ENCODE peak calls at places on chromosomes 7 and 10, in ten cellular contexts. Q is spleen, D is cardiac muscle cell, C is PC-3, L is neural progenitor cell, X is left ventricle myocardium inferior, E is GM23338, S is tibial artery, O is heart right ventricle, M is kidney epithelial cell. A is an unnamed sample.
A peak's percentile ranks its signal among the peaks of the same experiment; 100 is the strongest.

GRCh38 chr10:35040761-35041501 is 49.2 kb downstream of the CUL2 start:
- DNase-seq in Q (no peak), D (no peak), C (peak; percentile 72), L (peak; percentile 75), X (no peak), E (peak; percentile 57), S (no peak), O (no peak), M (no peak), A (peak; percentile 13)

GRCh38 chr7:157560710-157561522 is 224.1 kb downstream of the DNAJB6 start:
- DNase-seq in Q (peak; percentile 66), D (no peak), C (no peak), L (no peak), X (no peak), E (no peak), S (peak; percentile 51), O (no peak), M (no peak), A (no peak)

GRCh38 chr7:136687693-136688322 is 180.6 kb upstream of the CHRM2 start:
- DNase-seq in Q (no peak), D (no peak), C (peak; percentile 55), L (peak; percentile 40), X (no peak), E (peak; percentile 54), S (no peak), O (no peak), M (no peak), A (no peak)

GRCh38 chr7:131431289-131431688 is 103.6 kb downstream of the MKLN1 start:
- DNase-seq in Q (no peak), D (no peak), C (peak; percentile 64), L (no peak), X (peak; percentile 38), E (no peak), S (no peak), O (peak; percentile 44), M (no peak), A (no peak)

GRCh38 chr10:129038490-129039011 is 428.5 kb upstream of the MGMT start:
- DNase-seq in Q (no peak), D (no peak), C (no peak), L (no peak), X (no peak), E (no peak), S (no peak), O (no peak), M (no peak), A (no peak)

GRCh38 chr10:121910673-121911420 is 17.0 kb downstream of the ATE1 start:
- DNase-seq in Q (no peak), D (no peak), C (peak; percentile 48), L (no peak), X (no peak), E (no peak), S (no peak), O (no peak), M (no peak), A (no peak)

GRCh38 chr10:80461208-80462183 is 7.4 kb downstream of the TSPAN14 start:
- DNase-seq in Q (no peak), D (no peak), C (no peak), L (no peak), X (no peak), E (no peak), S (no peak), O (no peak), M (no peak), A (no peak)

GRCh38 chr7:41911792-41912191 is 208.9 kb upstream of the INHBA start:
- DNase-seq in Q (no peak), D (no peak), C (peak; percentile 48), L (no peak), X (no peak), E (no peak), S (no peak), O (no peak), M (no peak), A (no peak)

GRCh38 chr7:26081627-26082026 is 70.4 kb upstream of the NFE2L3 start:
- DNase-seq in Q (no peak), D (peak; percentile 12), C (peak; percentile 5), L (peak; percentile 29), X (no peak), E (peak; percentile 58), S (no peak), O (no peak), M (no peak), A (no peak)

GRCh38 chr7:26074919-26075318 is 77.1 kb upstream of the NFE2L3 start:
- DNase-seq in Q (no peak), D (no peak), C (no peak), L (no peak), X (no peak), E (no peak), S (no peak), O (no peak), M (no peak), A (no peak)

GRCh38 chr7:26073041-26073440 is 79.0 kb upstream of the NFE2L3 start:
- DNase-seq in Q (no peak), D (no peak), C (no peak), L (peak; percentile 33), X (no peak), E (peak; percentile 8), S (no peak), O (no peak), M (no peak), A (no peak)

GRCh38 chr7:26083113-26083512 is 68.9 kb upstream of the NFE2L3 start:
- DNase-seq in Q (no peak), D (no peak), C (peak; percentile 88), L (peak; percentile 55), X (no peak), E (no peak), S (no peak), O (no peak), M (peak; percentile 53), A (no peak)

DNA sequence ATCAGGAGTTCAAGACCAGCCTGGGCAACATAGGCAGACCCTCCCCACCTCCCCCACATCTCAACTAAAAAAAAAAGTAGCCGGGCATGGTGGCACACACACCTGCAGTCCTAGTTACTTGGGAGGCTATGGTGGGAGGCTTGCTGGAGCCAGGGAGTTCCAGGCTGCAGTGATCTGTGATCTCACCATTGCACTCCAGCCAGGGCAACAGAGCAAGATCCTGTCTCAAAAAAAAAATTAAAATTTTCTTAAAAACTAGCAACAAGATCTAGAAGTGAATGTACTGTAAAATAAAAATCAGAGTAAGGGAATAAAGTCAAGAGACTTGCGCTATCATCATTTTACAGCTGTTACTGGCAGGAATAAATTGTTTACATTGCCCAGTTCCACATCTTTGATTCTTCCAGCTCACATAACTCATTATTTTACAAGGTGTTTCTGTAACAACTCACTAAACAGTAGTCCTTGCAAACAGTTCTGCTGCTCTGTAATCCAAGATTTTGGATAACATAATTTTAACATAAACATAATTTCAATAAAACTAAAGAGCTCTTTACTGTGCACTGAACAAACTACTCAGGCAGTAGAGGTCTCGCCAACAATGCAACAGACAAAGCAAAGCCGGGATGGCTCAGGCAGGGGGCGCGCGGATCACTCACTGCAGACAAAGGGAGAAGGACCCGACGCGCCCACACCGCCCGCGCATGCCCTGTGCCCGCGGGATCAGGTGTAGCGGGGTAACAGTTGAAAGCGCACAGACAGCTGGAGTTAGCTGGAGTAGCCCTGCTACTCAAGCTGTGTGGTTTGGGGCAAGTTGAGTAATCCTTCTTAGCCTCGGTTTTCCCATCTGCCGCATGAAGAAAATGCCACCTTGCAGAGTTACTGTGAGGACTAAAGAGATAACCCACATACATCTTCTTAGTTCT is 73.3 kb upstream of the NFE2L3 start:
- DNase-seq in Q (peak; percentile 94), D (peak; percentile 86), C (peak; percentile 69), L (peak; percentile 93), X (peak; percentile 53), E (peak; percentile 90), S (peak; percentile 72), O (peak; percentile 35), M (peak; percentile 49), A (no peak)
- TF ChIP-seq CTCF in Q (peak; percentile 28), D (peak; percentile 50), C (peak; percentile 71), L (peak; percentile 52), X (peak; percentile 48), E (peak; percentile 44), S (no peak), O (peak; percentile 54), M (peak; percentile 76), A (peak; percentile 44)

DNA sequence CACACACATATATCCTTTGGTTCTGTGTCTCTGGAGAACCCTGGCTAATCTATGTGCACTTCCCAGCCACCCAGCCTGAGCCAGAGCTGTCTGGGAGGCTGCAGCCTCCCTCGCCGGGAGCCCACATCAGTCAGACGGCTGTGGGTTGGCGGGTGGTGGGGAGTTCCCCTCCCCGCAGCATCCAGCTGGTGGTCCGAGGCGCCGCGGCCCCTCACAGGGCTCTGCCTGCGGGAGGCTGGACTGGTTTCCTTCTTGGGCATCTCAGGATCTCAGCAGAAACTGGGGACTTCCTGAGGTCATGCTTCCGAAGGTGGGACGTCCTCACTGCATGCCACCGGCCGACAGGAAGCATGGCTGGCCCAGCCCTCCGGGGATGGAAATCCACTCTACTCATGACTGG is 22.0 kb upstream of the PSMG3 start:
- DNase-seq in Q (no peak), D (no peak), C (no peak), L (no peak), X (no peak), E (no peak), S (no peak), O (no peak), M (no peak), A (no peak)
- H3K27me3 ChIP-seq in Q (peaks cover 45% of the 10 kb centered on the region), D (peaks cover 23% of the 10 kb centered on the region), C (peaks cover 45% of the 10 kb centered on the region), L (no peaks in the 10 kb centered on the region), X (peaks cover 94% of the 10 kb centered on the region), E (no peaks in the 10 kb centered on the region), S (no peaks in the 10 kb centered on the region), O (peaks cover 53% of the 10 kb centered on the region), M (peaks cover 42% of the 10 kb centered on the region), A (peaks cover 9% of the 10 kb centered on the region)

GRCh38 chr7:103101543-103101942 is 26.6 kb downstream of the ARMC10 start:
- DNase-seq in Q (no peak), D (no peak), C (no peak), L (no peak), X (no peak), E (no peak), S (no peak), O (no peak), M (no peak), A (no peak)
- H3K36me3 ChIP-seq in Q (peaks cover 8% of the 10 kb centered on the region), D (peaks cover 29% of the 10 kb centered on the region), C (peaks cover 10% of the 10 kb centered on the region), L (peaks cover 6% of the 10 kb centered on the region), X (peaks cover 66% of the 10 kb centered on the region), E (no peaks in the 10 kb centered on the region), S (peaks cover 45% of the 10 kb centered on the region), O (peaks cover 17% of the 10 kb centered on the region), M (no peaks in the 10 kb centered on the region), A (peaks cover 2% of the 10 kb centered on the region)

DNA sequence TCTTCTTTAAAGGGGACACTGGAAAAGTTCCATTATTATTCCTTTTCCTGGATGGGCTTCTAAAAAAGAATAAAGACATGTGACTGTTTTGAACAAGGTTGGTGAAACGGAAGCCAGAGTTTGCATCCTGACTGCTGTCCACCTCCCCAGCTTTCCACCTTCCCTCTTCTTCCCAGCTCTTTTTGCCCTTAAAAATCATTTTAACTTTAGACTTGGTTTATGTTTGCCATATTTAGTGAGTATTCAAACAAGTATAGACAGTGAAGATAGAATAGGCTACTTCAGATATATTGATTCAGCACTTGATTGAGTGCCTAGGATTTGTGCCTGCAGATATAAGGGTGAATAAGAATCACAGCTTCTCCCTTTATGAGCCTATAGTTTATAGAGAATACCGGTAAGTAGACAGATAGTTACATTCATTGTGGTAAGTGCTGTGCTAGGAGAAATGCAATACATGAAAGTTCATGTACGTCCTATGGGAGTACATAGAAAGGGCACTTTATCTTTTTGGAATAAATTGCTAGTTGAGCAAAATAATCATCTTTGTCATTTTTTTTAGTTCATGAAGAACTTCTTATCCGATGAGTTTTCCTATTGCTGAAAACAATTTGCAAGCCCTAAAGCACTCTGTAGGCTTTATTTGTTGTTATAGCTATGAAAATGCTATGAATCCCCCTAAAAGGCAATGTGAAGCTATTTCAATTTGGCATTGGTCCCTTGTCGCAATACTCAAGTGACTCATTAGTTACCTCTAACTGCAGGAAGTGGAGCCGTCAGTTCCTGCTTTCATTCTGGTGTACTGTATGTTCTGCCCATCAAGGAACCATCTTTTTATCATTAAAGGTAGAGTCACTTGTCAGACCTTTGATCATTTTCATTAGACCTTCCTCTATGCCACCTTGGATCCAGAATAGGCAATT is 57.2 kb upstream of the STRIP2 start:
- DNase-seq in Q (no peak), D (no peak), C (peak; percentile 28), L (no peak), X (no peak), E (no peak), S (no peak), O (no peak), M (no peak), A (no peak)
- TF ChIP-seq CTCF in Q (no peak), D (no peak), C (peak; percentile 30), L (no peak), X (no peak), E (peak; percentile 10), S (no peak), O (peak; percentile 16), M (no peak), A (no peak)

A was measured in BJ.